ENCODE peak calls at places on chromosomes 12 and 14, in eight cellular contexts. M, I, F, Y, H, L, O and K are unnamed samples.

GRCh38 chr14:69059658-69060648 is 80.9 kb upstream of the ACTN1 start:
- DNase-seq in M (no peak), I (no peak), F (peak; percentile 50), Y (peak; percentile 74), H (no peak), L (no peak), O (peak; percentile 94), K (peak; percentile 93)

GRCh38 chr14:102279282-102279681 is 25.7 kb downstream of the MOK start:
- DNase-seq in M (no peak), I (no peak), F (no peak), Y (no peak), H (no peak), L (no peak), O (no peak), K (no peak)

GRCh38 chr14:31990959-31991541 is 86.1 kb upstream of the ARHGAP5 start:
- DNase-seq in M (no peak), I (no peak), F (no peak), Y (no peak), H (no peak), L (peak; percentile 29), O (peak; percentile 67), K (no peak)

GRCh38 chr12:113647048-113647447 is 175.4 kb upstream of the LHX5 start:
- DNase-seq in M (no peak), I (peak; percentile 1), F (no peak), Y (no peak), H (no peak), L (no peak), O (no peak), K (no peak)

GRCh38 chr12:94180558-94181296 is 32.4 kb downstream of the PLXNC1 start:
- DNase-seq in M (no peak), I (no peak), F (no peak), Y (no peak), H (no peak), L (no peak), O (no peak), K (no peak)

GRCh38 chr14:76500480-76500879 is 124.5 kb downstream of the ESRRB start:
- DNase-seq in M (no peak), I (no peak), F (no peak), Y (no peak), H (no peak), L (no peak), O (no peak), K (no peak)

GRCh38 chr12:46560078-46560477 is 187.5 kb upstream of the SLC38A2 start:
- DNase-seq in M (no peak), I (no peak), F (no peak), Y (no peak), H (no peak), L (no peak), O (no peak), K (no peak)

GRCh38 chr12:24562761-24563392 is 386.0 kb downstream of the BCAT1 start:
- DNase-seq in M (no peak), I (no peak), F (peak; percentile 51), Y (no peak), H (no peak), L (no peak), O (peak; percentile 42), K (no peak)

GRCh38 chr12:62695696-62696095 is 229.1 kb downstream of the MON2 start:
- DNase-seq in M (no peak), I (no peak), F (no peak), Y (no peak), H (no peak), L (no peak), O (no peak), K (no peak)

GRCh38 chr12:52976574-52977071 is 27.7 kb downstream of the KRT18 start:
- DNase-seq in M (no peak), I (no peak), F (no peak), Y (no peak), H (no peak), L (no peak), O (peak; percentile 65), K (peak; percentile 24)

GRCh38 chr12:124443929-124444712 is 123.3 kb downstream of the NCOR2 start:
- DNase-seq in M (no peak), I (no peak), F (no peak), Y (no peak), H (no peak), L (no peak), O (no peak), K (peak; percentile 20)

GRCh38 chr12:30969006-30969405 is 42.5 kb downstream of the TSPAN11 start:
- DNase-seq in M (no peak), I (no peak), F (no peak), Y (no peak), H (no peak), L (no peak), O (no peak), K (no peak)

GRCh38 chr12:110582286-110583136 is 607 bp downstream of the PPTC7 start:
- DNase-seq in M (peak; percentile 78), I (no peak), F (peak; percentile 66), Y (no peak), H (peak; percentile 42), L (peak; percentile 57), O (peak; percentile 43), K (no peak)

GRCh38 chr14:74619672-74620131 is 7.7 kb upstream of the LTBP2 start:
- DNase-seq in M (peak; percentile 79), I (no peak), F (peak; percentile 92), Y (peak; percentile 95), H (no peak), L (no peak), O (peak; percentile 98), K (peak; percentile 97)

GRCh38 chr12:88111074-88111652 is 30.7 kb downstream of the CEP290 start:
- DNase-seq in M (no peak), I (peak; percentile 7), F (no peak), Y (peak; percentile 44), H (no peak), L (peak; percentile 63), O (peak; percentile 63), K (no peak)

GRCh38 chr14:106436310-106436905 is 910.0 kb downstream of the TMEM121 start:
- DNase-seq in M (peak; percentile 61), I (no peak), F (no peak), Y (no peak), H (peak; percentile 34), L (peak; percentile 61), O (no peak), K (no peak)

GRCh38 chr12:57755454-57756372 is 810 bp downstream of the MARCHF9 start:
- DNase-seq in M (peak; percentile 76), I (no peak), F (no peak), Y (no peak), H (no peak), L (peak; percentile 61), O (no peak), K (no peak)

DNA sequence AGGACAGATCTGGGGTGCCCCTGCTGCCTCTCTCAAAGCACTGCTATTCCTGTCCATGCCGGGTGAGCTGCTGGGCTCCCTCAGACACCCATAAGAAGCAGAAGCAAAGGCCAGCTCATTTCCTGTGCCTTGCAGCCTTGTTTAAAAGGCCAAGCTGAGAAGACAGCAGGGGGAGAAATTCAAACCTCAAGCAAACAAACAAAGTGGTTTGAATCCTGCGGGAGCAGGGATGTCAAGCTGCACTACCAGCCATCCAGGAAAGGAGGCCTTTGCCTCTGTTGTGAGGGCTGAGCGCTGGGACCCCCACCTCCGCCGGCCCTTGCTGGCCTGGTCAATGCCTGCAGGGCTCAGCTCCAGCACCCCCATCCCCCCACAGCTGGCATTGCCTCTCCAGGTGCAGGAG is 176.5 kb downstream of the PIWIL1 start:
- DNase-seq in M (no peak), I (no peak), F (no peak), Y (no peak), H (no peak), L (no peak), O (no peak), K (no peak)
- H3K4me3 ChIP-seq in M (no peak overlapping the region), I (no peak overlapping the region), F (no peak overlapping the region), Y (no peak overlapping the region), H (no peak overlapping the region), L (no peak overlapping the region), O (no peak overlapping the region), K (no peak overlapping the region)

GRCh38 chr12:75981773-75982564 is 49.6 kb downstream of the PHLDA1 start:
- DNase-seq in M (no peak), I (no peak), F (no peak), Y (peak; percentile 15), H (no peak), L (no peak), O (peak; percentile 36), K (no peak)

GRCh38 chr12:75981247-75981646 is 50.3 kb downstream of the PHLDA1 start:
- DNase-seq in M (no peak), I (no peak), F (no peak), Y (no peak), H (no peak), L (no peak), O (no peak), K (no peak)

GRCh38 chr12:75984577-75985182 is 46.9 kb downstream of the PHLDA1 start:
- DNase-seq in M (no peak), I (no peak), F (no peak), Y (no peak), H (no peak), L (no peak), O (no peak), K (no peak)

GRCh38 chr12:75985566-75985965 is 46.0 kb downstream of the PHLDA1 start:
- DNase-seq in M (no peak), I (no peak), F (no peak), Y (no peak), H (no peak), L (no peak), O (no peak), K (no peak)

GRCh38 chr12:75982974-75983660 is 48.5 kb downstream of the PHLDA1 start:
- DNase-seq in M (no peak), I (no peak), F (no peak), Y (no peak), H (no peak), L (peak; percentile 55), O (no peak), K (no peak)
- H3K4me3 ChIP-seq in M (no peak overlapping the region), I (peak overlapping the region; percentile 19), F (no peak overlapping the region), Y (no peak overlapping the region), H (no peak overlapping the region), L (no peak overlapping the region), O (no peak overlapping the region), K (peak overlapping the region; percentile 55)

GRCh38 chr12:4118601-4119156 is 154.9 kb upstream of the CCND2 start:
- DNase-seq in M (no peak), I (no peak), F (no peak), Y (no peak), H (no peak), L (no peak), O (no peak), K (no peak)
- H3K4me3 ChIP-seq in M (no peak overlapping the region), I (no peak overlapping the region), F (no peak overlapping the region), Y (no peak overlapping the region), H (no peak overlapping the region), L (no peak overlapping the region), O (no peak overlapping the region), K (no peak overlapping the region)

DNA sequence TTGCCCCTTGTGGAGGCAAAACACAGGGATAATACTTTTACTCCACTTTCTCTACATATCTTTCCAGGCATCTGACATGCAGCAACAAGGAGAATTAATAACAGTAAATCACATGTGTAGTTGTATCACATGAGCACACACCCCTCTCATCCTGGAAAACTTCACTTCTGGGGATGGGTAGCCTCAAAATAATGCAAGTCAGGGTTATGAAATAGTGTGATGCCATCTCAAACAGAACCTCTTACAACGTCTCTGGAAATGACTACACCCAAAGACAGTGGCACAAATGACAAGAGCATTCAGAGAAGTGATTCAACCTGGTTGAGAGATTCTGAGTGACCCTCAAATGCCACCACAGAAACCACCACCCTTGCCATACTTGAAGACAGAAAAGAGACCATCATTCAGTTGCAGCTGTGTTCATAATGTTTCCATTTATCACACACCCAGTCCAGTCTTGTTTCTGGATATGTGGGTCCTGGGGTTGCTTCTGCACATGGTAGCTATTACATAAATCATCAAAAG is 2.8 kb downstream of the DIO2 start:
- DNase-seq in M (no peak), I (no peak), F (no peak), Y (no peak), H (no peak), L (no peak), O (no peak), K (no peak)
- H3K4me3 ChIP-seq in M (no peak overlapping the region), I (no peak overlapping the region), F (no peak overlapping the region), Y (no peak overlapping the region), H (no peak overlapping the region), L (no peak overlapping the region), O (no peak overlapping the region), K (no peak overlapping the region)

GRCh38 chr12:114673169-114673833 is 10.7 kb downstream of the TBX3 start:
- DNase-seq in M (no peak), I (no peak), F (peak; percentile 77), Y (peak; percentile 80), H (no peak), L (no peak), O (peak; percentile 85), K (peak; percentile 87)
- H3K4me3 ChIP-seq in M (no peak overlapping the region), I (no peak overlapping the region), F (peak overlapping the region; percentile 37), Y (peak overlapping the region; percentile 11), H (no peak overlapping the region), L (no peak overlapping the region), O (peak overlapping the region; percentile 2), K (peak overlapping the region; percentile 59)